ENCODE peak calls at places on chromosomes 1 and 21, in ten cellular contexts. L is cardiac muscle cell, U is ascending aorta, J is epithelial cell of esophagus, K is fibroblast of the aortic adventitia, E is tibial artery, A is psoas muscle, V is lower leg skin, D is cardiac fibroblast, R is astrocyte. O is an unnamed sample.

GRCh38 chr1:93324486-93325464 is 20.9 kb upstream of the DR1 start:
- DNase-seq in V (no peak), U (no peak), D (peak), L (peak), A (no peak), E (no peak), J (peak), K (peak), R (peak), O (peak)

GRCh38 chr1:31712625-31713024 is 8.8 kb upstream of the COL16A1 start:
- DNase-seq in U (no peak), V (no peak), E (peak), R (peak), J (peak), K (peak), D (peak), L (peak), A (no peak), O (peak)

GRCh38 chr1:77316006-77316405 is 34.2 kb downstream of the AK5 start:
- DNase-seq in A (no peak), R (peak), U (no peak), E (no peak), J (peak), V (no peak), K (no peak), L (no peak), D (peak), O (peak)

GRCh38 chr1:52098139-52098871 is 42.2 kb downstream of the BTF3L4 start:
- DNase-seq in D (no peak), A (no peak), R (no peak), L (no peak), V (no peak), J (no peak), K (no peak), U (no peak), E (no peak), O (no peak)

GRCh38 chr1:228989992-228990827 is 254.9 kb downstream of the RHOU start:
- DNase-seq in V (peak), D (peak), A (peak), R (no peak), U (peak), E (peak), K (peak), J (no peak), L (peak), O (no peak)

GRCh38 chr1:104132386-104132973 is 382.8 kb downstream of the AMY1C start:
- DNase-seq in J (peak), A (no peak), V (no peak), K (no peak), L (peak), E (no peak), D (no peak), U (no peak), R (no peak), O (no peak)

GRCh38 chr1:22224091-22224490 is 81.2 kb upstream of the WNT4 start:
- DNase-seq in U (no peak), A (no peak), K (no peak), E (no peak), R (no peak), J (no peak), L (no peak), V (no peak), D (no peak), O (no peak)

GRCh38 chr1:21339402-21340229 is 49.4 kb upstream of the ECE1 start:
- DNase-seq in R (no peak), K (no peak), E (no peak), U (no peak), V (no peak), A (no peak), J (no peak), L (no peak), D (no peak), O (no peak)

GRCh38 chr21:29777155-29777554 is 162.6 kb downstream of the GRIK1 start:
- DNase-seq in J (no peak), V (no peak), D (no peak), L (no peak), E (no peak), U (no peak), K (no peak), A (no peak), R (no peak), O (no peak)

GRCh38 chr1:227895828-227896685 is 51.7 kb downstream of the WNT9A start:
- DNase-seq in V (no peak), U (peak), R (peak), A (peak), L (peak), E (peak), K (no peak), D (peak), J (peak), O (no peak)

GRCh38 chr1:210151063-210151672 is 81.4 kb upstream of the SERTAD4 start:
- DNase-seq in V (no peak), D (no peak), A (no peak), K (no peak), L (no peak), R (no peak), J (no peak), U (no peak), E (no peak), O (no peak)

GRCh38 chr1:74733616-74734484 is 898 bp downstream of the TYW3 start:
- DNase-seq in L (peak), V (no peak), R (peak), E (no peak), K (peak), D (peak), U (no peak), J (peak), A (no peak), O (peak)

GRCh38 chr21:31444061-31444460 is 100.0 kb upstream of the TIAM1 start:
- DNase-seq in D (peak), R (no peak), A (no peak), K (peak), E (no peak), J (no peak), L (peak), U (no peak), V (no peak), O (no peak)

GRCh38 chr1:83882906-83883305 is 116.0 kb downstream of the TTLL7 start:
- DNase-seq in U (no peak), K (peak), L (peak), E (no peak), V (no peak), D (peak), A (no peak), R (peak), J (peak), O (peak)

GRCh38 chr1:77416692-77417450 is 135.1 kb downstream of the AK5 start:
- DNase-seq in L (peak), A (no peak), E (no peak), J (peak), D (no peak), U (no peak), V (no peak), K (no peak), R (no peak), O (peak)

GRCh38 chr1:227779021-227779441 is 36.4 kb upstream of the PRSS38 start:
- DNase-seq in E (peak), U (no peak), V (no peak), A (no peak), L (no peak), J (no peak), R (no peak), D (no peak), K (no peak), O (no peak)

GRCh38 chr1:179883040-179883501 is 986 bp downstream of the TOR1AIP1 start:
- DNase-seq in V (no peak), R (no peak), D (no peak), L (no peak), K (no peak), U (no peak), A (no peak), J (no peak), E (no peak), O (no peak)

GRCh38 chr1:54927475-54928240 is 40.7 kb upstream of the DHCR24 start:
- DNase-seq in A (peak), V (peak), L (peak), E (no peak), U (no peak), D (peak), K (peak), R (peak), J (peak), O (peak)

GRCh38 chr1:200794506-200795065 is 55.9 kb downstream of the CAMSAP2 start:
- DNase-seq in L (no peak), R (no peak), A (no peak), V (no peak), J (no peak), U (no peak), E (no peak), D (no peak), K (no peak), O (no peak)

GRCh38 chr1:68624233-68624632 is 127.4 kb upstream of the DEPDC1 start:
- DNase-seq in K (peak), D (peak), R (peak), J (peak), A (no peak), L (peak), E (no peak), V (no peak), U (no peak), O (peak)

GRCh38 chr21:36709030-36709867 is 10.3 kb downstream of the SIM2 start:
- DNase-seq in J (no peak), A (no peak), R (no peak), V (no peak), E (peak), K (no peak), L (no peak), D (no peak), U (no peak), O (no peak)

GRCh38 chr1:47809301-47810084 is 187.7 kb downstream of the TRABD2B start:
- DNase-seq in L (no peak), K (peak), U (no peak), V (no peak), J (peak), E (no peak), R (no peak), A (peak), D (no peak), O (peak)

GRCh38 chr1:10678852-10679251 is 117.6 kb downstream of the CASZ1 start:
- DNase-seq in J (no peak), R (no peak), V (no peak), D (no peak), K (no peak), E (no peak), U (no peak), A (no peak), L (no peak), O (no peak)

GRCh38 chr1:113003751-113004690 is 48.0 kb upstream of the SLC16A1 start:
- DNase-seq in L (no peak), A (no peak), K (no peak), U (no peak), E (no peak), D (no peak), V (no peak), R (no peak), J (no peak), O (no peak)

GRCh38 chr1:20723159-20723536 is 5.3 kb upstream of the KIF17 start:
- DNase-seq in D (no peak), E (no peak), R (no peak), V (no peak), J (no peak), U (no peak), A (no peak), K (no peak), L (no peak), O (no peak)

GRCh38 chr21:40466893-40467483 is 380.0 kb downstream of the DSCAM start:
- DNase-seq in V (no peak), J (peak), D (peak), U (no peak), L (no peak), R (peak), E (no peak), K (no peak), A (no peak), O (no peak)

GRCh38 chr1:167548059-167548932 is 5.3 kb downstream of the CREG1 start:
- DNase-seq in R (peak), A (no peak), E (no peak), U (no peak), V (no peak), K (peak), L (peak), D (peak), J (peak), O (peak)

GRCh38 chr1:198756470-198756869 is 117.6 kb downstream of the PTPRC start:
- DNase-seq in D (peak), V (no peak), A (no peak), R (no peak), J (peak), L (peak), U (no peak), E (no peak), K (peak), O (no peak)

GRCh38 chr1:12556368-12556930 is 61.6 kb downstream of the DHRS3 start:
- DNase-seq in A (peak), E (peak), R (peak), D (peak), V (peak), U (no peak), J (no peak), K (peak), L (peak), O (peak)

GRCh38 chr1:157240495-157241184 is 102.4 kb upstream of the ETV3 start:
- DNase-seq in A (no peak), E (no peak), D (no peak), U (no peak), R (no peak), L (no peak), K (no peak), J (no peak), V (no peak), O (no peak)

GRCh38 chr1:162629651-162630050 is 2.6 kb upstream of the DDR2 start:
- DNase-seq in D (peak), R (peak), A (no peak), E (no peak), L (peak), J (no peak), K (peak), U (no peak), V (no peak), O (peak)

GRCh38 chr1:162629077-162629637 is 3.1 kb upstream of the DDR2 start:
- DNase-seq in R (peak), U (no peak), J (no peak), K (no peak), L (no peak), V (no peak), E (no peak), A (no peak), D (no peak), O (no peak)

GRCh38 chr1:162626089-162626488 is 6.2 kb upstream of the DDR2 start:
- DNase-seq in E (no peak), L (peak), V (no peak), U (no peak), K (peak), R (no peak), J (no peak), D (peak), A (no peak), O (no peak)

GRCh38 chr1:162626733-162627132 is 5.5 kb upstream of the DDR2 start:
- DNase-seq in J (no peak), D (no peak), U (no peak), A (no peak), L (no peak), E (no peak), V (no peak), K (peak), R (no peak), O (no peak)

DNA sequence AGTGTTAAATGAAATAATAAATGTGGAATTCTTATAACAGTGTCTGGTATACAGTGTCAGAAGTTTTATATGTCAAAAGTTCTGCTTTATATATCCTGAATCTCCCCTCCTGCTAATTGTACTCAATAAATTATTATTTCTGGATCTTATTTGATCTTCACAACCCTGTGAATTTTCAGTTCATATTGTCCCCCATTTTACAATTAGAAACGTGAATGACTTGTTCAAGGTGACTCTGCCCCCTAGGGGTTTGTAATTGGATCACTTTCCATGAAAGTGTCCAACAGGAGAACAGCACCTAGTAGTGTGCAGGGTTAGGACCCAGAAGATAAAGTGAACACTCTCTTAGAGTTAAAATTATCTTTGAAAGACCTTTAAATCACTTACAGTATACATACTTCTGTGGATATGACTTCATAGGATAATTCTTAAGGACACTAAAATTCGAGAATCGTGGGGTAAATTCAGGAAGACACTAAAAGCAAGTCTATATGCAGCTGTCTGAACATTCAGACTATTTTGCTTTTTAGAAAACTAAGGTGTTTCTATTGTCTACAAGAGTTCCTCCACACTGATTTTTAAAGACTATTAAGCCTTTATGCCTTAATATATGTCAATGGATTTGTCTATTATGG is 4.5 kb upstream of the DDR2 start:
- DNase-seq in A (no peak), J (peak), L (peak), D (peak), V (no peak), K (peak), U (no peak), E (no peak), R (no peak), O (peak)
- TF ChIP-seq CTCF in A (peak), J (peak), L (peak), D (peak), V (no peak), K (peak), U (peak), E (peak), R (peak), O (peak)

GRCh38 chr1:156160000-156160743 is 6.8 kb downstream of the SEMA4A start:
- DNase-seq in J (no peak), D (no peak), L (peak), U (no peak), E (no peak), R (no peak), V (no peak), K (no peak), A (peak), O (no peak)
- H3K4me3 ChIP-seq in J (no peak), D (no peak), L (peak), U (peak), E (peak), R (peak), V (no peak), K (no peak), A (peak), O (peak)

GRCh38 chr1:88980918-88981317 is 11.5 kb downstream of the KYAT3 start:
- DNase-seq in E (no peak), D (no peak), V (no peak), J (no peak), K (peak), A (no peak), U (no peak), L (no peak), R (no peak), O (no peak)
- TF ChIP-seq CTCF in E (no peak), D (no peak), V (no peak), J (no peak), K (no peak), A (no peak), U (no peak), L (no peak), R (no peak), O (no peak)

GRCh38 chr1:78645728-78646127 is 3.9 kb upstream of the IFI44 start:
- DNase-seq in R (no peak), L (no peak), A (no peak), E (no peak), D (no peak), J (no peak), U (no peak), K (no peak), V (no peak), O (no peak)

GRCh38 chr1:78647238-78647637 is 2.4 kb upstream of the IFI44 start:
- DNase-seq in D (no peak), V (no peak), E (no peak), L (no peak), A (no peak), J (no peak), K (no peak), U (no peak), R (no peak), O (no peak)

GRCh38 chr1:78640462-78640861 is 9.2 kb upstream of the IFI44 start:
- DNase-seq in R (no peak), K (no peak), E (no peak), D (no peak), V (no peak), A (no peak), U (no peak), L (no peak), J (no peak), O (no peak)

GRCh38 chr1:78641558-78641957 is 8.1 kb upstream of the IFI44 start:
- DNase-seq in R (no peak), K (no peak), E (no peak), D (no peak), V (no peak), A (no peak), L (no peak), J (no peak), U (no peak), O (no peak)
- H3K4me3 ChIP-seq in R (no peak), K (no peak), E (no peak), D (no peak), V (no peak), A (no peak), L (no peak), J (no peak), U (no peak), O (no peak)

DNA sequence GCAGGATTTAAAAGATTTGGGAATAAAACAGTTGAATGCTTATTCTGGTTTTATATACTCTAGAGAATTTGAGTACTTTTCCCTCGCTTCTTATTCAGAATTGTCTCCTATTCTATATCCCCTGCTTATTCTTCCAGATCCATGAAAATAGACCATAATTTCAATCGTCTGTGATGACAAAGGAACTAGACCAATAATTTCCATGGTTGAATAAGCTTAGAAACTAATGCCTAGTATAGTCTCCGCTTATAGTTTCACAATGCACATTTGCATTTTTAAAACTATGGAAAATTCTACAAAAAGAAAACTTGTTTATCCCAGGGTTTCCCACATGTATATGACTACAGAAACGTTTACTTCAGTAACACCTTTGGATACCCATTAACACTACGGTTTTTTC is 247.4 kb upstream of the NR5A2 start:
- DNase-seq in L (no peak), K (no peak), J (no peak), U (no peak), E (no peak), V (no peak), A (no peak), D (no peak), R (no peak), O (no peak)
- TF ChIP-seq CTCF in L (no peak), K (no peak), J (no peak), U (no peak), E (no peak), V (no peak), A (no peak), D (no peak), R (no peak), O (no peak)